ENCODE peak calls at places on chromosomes 3 and 15, in five cellular contexts. O, J, F, G and K are unnamed samples.

GRCh38 chr15:20348291-20348899 is 193.2 kb downstream of the GOLGA6L6 start:
- DNase-seq in O (no peak), J (peak; percentile 27), F (peak; percentile 19), G (no peak), K (no peak)

GRCh38 chr3:70823622-70824021 is 511.2 kb upstream of the MDFIC2 start:
- DNase-seq in O (no peak), J (no peak), F (no peak), G (no peak), K (no peak)

GRCh38 chr3:15955968-15956367 is 158.2 kb upstream of the ANKRD28 start:
- DNase-seq in O (no peak), J (no peak), F (no peak), G (no peak), K (no peak)

GRCh38 chr15:39530446-39531342 is 50.2 kb upstream of the THBS1 start:
- DNase-seq in O (no peak), J (no peak), F (no peak), G (no peak), K (no peak)

GRCh38 chr15:76996526-76997401 is 1.8 kb downstream of the PSTPIP1 start:
- DNase-seq in O (no peak), J (no peak), F (no peak), G (no peak), K (no peak)

GRCh38 chr15:40930430-40931299 is 1.5 kb downstream of the DLL4 start:
- DNase-seq in O (peak; percentile 81), J (peak; percentile 59), F (peak; percentile 74), G (no peak), K (peak; percentile 84)

GRCh38 chr3:11954312-11954934 is 49.8 kb upstream of the SYN2 start:
- DNase-seq in O (no peak), J (no peak), F (no peak), G (no peak), K (no peak)

GRCh38 chr3:136543385-136543784 is 208.8 kb downstream of the STAG1 start:
- DNase-seq in O (no peak), J (no peak), F (no peak), G (no peak), K (no peak)

GRCh38 chr3:159252772-159253384 is 451.0 kb downstream of the MFSD1 start:
- DNase-seq in O (no peak), J (no peak), F (peak; percentile 41), G (peak; percentile 5), K (peak; percentile 9)

GRCh38 chr3:127753338-127753737 is 69.0 kb downstream of the MGLL start:
- DNase-seq in O (no peak), J (no peak), F (no peak), G (no peak), K (no peak)

GRCh38 chr3:48318831-48319512 is 14.5 kb downstream of the SPINK8 start:
- DNase-seq in O (no peak), J (no peak), F (no peak), G (no peak), K (no peak)

GRCh38 chr3:64351713-64352595 is 126.7 kb upstream of the PRICKLE2 start:
- DNase-seq in O (no peak), J (peak; percentile 57), F (no peak), G (no peak), K (no peak)

GRCh38 chr3:24495334-24495994 is 814 bp upstream of the THRB start:
- DNase-seq in O (peak; percentile 49), J (peak; percentile 67), F (peak; percentile 74), G (peak; percentile 70), K (peak; percentile 29)

GRCh38 chr3:177679568-177680441 is 482.5 kb upstream of the TBL1XR1 start:
- DNase-seq in O (no peak), J (no peak), F (no peak), G (no peak), K (peak; percentile 27)

DNA sequence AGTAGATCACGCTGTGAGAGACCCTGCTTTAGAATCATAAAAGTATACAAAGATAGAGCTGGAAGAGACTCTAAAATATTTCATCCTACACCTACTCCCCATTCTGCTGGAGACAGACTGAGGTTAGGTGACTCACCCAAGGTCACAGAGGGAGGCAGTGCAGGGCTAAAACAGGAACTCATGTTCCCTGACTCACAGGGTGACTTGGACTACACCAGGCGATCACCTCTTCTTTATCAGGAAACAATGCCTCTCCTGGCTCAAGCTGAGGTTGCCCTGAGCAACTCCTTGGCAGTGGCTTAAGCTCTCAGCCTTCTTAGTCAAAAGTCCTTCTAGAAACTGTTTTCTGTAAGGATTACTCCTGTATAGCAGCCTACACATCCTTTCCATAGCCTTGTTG is 26.4 kb upstream of the TNFAIP8L3 start:
- DNase-seq in O (no peak), J (peak; percentile 33), F (peak; percentile 36), G (peak; percentile 71), K (no peak)
- TF ChIP-seq CTCF in O (no peak), J (no peak), F (no peak), G (no peak), K (no peak)

GRCh38 chr3:61997112-61997511 is 376.2 kb downstream of the FEZF2 start:
- DNase-seq in O (no peak), J (no peak), F (no peak), G (no peak), K (no peak)
- TF ChIP-seq CTCF in O (no peak), J (no peak), F (no peak), G (no peak), K (no peak)

GRCh38 chr15:66016199-66016598 is 146.9 kb downstream of the RAB11A start:
- DNase-seq in O (no peak), J (no peak), F (no peak), G (no peak), K (no peak)
- TF ChIP-seq CTCF in O (peak; percentile 15), J (no peak), F (no peak), G (no peak), K (no peak)

GRCh38 chr15:59174161-59174845 is 32.3 kb upstream of the LDHAL6B start:
- DNase-seq in O (no peak), J (no peak), F (no peak), G (no peak), K (no peak)

GRCh38 chr15:59173194-59173593 is 33.4 kb upstream of the LDHAL6B start:
- DNase-seq in O (no peak), J (no peak), F (no peak), G (no peak), K (no peak)

GRCh38 chr15:59176653-59177444 is 29.8 kb upstream of the LDHAL6B start:
- DNase-seq in O (no peak), J (no peak), F (no peak), G (no peak), K (no peak)

GRCh38 chr15:59177445-59177728 is 29.3 kb upstream of the LDHAL6B start:
- DNase-seq in O (no peak), J (no peak), F (no peak), G (no peak), K (peak; percentile 30)

DNA sequence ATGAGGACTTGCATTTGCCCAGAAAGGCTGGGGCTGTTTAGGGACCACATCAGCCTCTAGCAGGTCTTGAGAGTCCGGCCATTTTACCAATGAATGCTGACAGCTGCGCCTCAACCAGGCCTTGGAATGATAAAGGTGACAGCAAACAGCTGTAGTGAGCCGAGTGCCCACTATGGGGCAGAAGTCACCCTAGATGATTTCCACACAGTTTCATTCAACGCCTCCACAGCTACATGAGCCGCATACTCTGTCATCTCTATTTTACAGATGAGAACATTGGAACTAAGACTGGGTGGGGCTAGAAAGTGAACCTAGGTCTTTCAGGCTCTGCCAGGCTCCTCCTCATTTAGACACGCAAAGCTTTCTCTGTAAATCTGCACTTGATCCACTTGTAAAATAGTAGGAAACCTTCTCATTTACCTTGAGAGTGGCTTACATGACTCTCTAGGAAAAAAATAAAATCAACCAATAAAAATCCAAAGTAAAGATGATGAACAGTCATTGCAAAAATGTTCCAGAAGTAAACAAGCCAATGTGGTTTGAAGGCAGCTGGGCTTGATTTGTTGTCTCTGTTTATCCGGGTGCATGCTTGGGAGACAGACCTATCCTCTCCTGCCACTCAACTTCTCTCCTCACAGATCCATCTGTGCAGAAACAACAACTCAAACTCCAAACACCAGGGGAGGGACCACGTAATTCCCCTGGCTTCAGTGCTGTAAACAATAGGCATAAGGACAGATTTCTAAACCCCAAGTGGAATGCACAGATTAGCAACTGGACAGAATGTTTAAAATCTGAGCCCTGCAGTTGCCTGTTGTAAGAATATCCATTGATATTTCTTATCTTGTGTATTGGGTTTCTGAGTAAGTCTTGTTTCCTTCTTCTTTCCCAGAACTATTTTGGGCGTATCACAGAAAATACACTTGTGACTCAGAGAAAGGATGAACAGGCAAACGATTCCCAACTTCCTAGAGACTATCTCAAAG is 31.5 kb upstream of the LDHAL6B start:
- DNase-seq in O (peak; percentile 17), J (peak; percentile 37), F (peak; percentile 81), G (peak; percentile 84), K (peak; percentile 58)
- TF ChIP-seq CTCF in O (peak; percentile 62), J (no peak), F (peak; percentile 69), G (peak; percentile 82), K (peak; percentile 61)

GRCh38 chr3:27669505-27670085 is 52.5 kb downstream of the EOMES start:
- DNase-seq in O (no peak), J (no peak), F (no peak), G (no peak), K (no peak)

GRCh38 chr3:27670619-27671018 is 51.5 kb downstream of the EOMES start:
- DNase-seq in O (no peak), J (no peak), F (no peak), G (no peak), K (no peak)

GRCh38 chr3:27666277-27666676 is 55.8 kb downstream of the EOMES start:
- DNase-seq in O (no peak), J (no peak), F (no peak), G (no peak), K (no peak)

GRCh38 chr3:27667751-27668150 is 54.4 kb downstream of the EOMES start:
- DNase-seq in O (no peak), J (no peak), F (no peak), G (no peak), K (no peak)

GRCh38 chr3:27666708-27667107 is 55.4 kb downstream of the EOMES start:
- DNase-seq in O (no peak), J (peak; percentile 47), F (peak; percentile 76), G (no peak), K (no peak)
- TF ChIP-seq CTCF in O (no peak), J (no peak), F (no peak), G (no peak), K (no peak)

DNA sequence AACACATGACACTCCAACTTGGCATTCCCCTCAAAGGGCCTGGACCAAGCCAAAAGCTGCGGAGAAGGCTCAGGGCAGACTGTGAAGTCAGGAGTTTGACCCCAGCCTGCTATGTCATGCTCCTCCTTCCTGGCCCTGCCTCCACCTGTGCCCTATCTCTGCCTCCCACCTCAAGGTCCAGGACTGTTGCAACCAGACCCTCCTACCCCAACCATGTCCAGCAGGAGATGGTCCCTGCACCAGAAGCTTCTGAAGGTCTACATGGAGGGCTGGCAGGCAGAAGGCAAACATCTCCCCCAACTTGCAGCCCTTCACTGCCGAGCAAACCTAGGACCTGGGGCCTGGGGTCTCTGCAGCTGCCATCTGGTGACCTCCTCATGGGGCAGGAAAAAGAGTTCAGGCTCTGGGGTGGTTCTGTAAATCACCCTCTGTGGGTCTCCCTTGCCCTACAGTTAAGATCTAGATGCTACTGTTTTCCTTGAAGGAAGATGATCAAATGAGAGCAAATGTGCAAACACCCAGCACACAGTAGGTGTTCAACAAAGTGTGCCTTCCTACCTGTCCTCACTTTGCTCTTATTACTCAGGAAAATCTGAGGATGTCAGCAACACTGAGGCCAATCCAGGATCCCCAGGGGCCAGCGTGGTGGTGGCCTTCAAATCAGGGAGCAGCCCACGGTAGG is 11.5 kb upstream of the CSK start:
- DNase-seq in O (no peak), J (no peak), F (no peak), G (no peak), K (no peak)
- TF ChIP-seq CTCF in O (no peak), J (no peak), F (no peak), G (no peak), K (no peak)

GRCh38 chr15:34329006-34329405 is 8.6 kb downstream of the SLC12A6 start:
- DNase-seq in O (no peak), J (no peak), F (no peak), G (no peak), K (no peak)
- TF ChIP-seq CTCF in O (no peak), J (no peak), F (no peak), G (no peak), K (no peak)